ENCODE peak calls at places on chromosomes 3 and 15, in seven cellular contexts. One of them, this sample, is unnamed.

GRCh38 chr3:160885791-160886286 is 129.8 kb downstream of the PPM1L start:
- DNase-seq in activated CD4-positive, alpha-beta T cell treated with anti-CD3 and anti-CD28 coated beads for 24 hours: no peak
- DNase-seq in OCI-M1: peak
- DNase-seq in HTR-8/SVneo: no peak
- DNase-seq in K562: no peak
- DNase-seq in uterus: peak
- DNase-seq in Panc1: no peak
- DNase-seq in this sample: peak

GRCh38 chr3:16064660-16065414 is 109.6 kb upstream of the GALNT15 start:
- DNase-seq in activated CD4-positive, alpha-beta T cell treated with anti-CD3 and anti-CD28 coated beads for 24 hours: no peak
- DNase-seq in OCI-M1: peak
- DNase-seq in HTR-8/SVneo: no peak
- DNase-seq in K562: no peak
- DNase-seq in uterus: peak
- DNase-seq in Panc1: no peak
- DNase-seq in this sample: peak

GRCh38 chr3:30626443-30627181 is 20.2 kb downstream of the TGFBR2 start:
- DNase-seq in activated CD4-positive, alpha-beta T cell treated with anti-CD3 and anti-CD28 coated beads for 24 hours: no peak
- DNase-seq in OCI-M1: peak
- DNase-seq in HTR-8/SVneo: no peak
- DNase-seq in K562: no peak
- DNase-seq in uterus: no peak
- DNase-seq in Panc1: no peak
- DNase-seq in this sample: no peak

GRCh38 chr3:76078101-76078500 is 292.8 kb upstream of the ZNF717 start:
- DNase-seq in activated CD4-positive, alpha-beta T cell treated with anti-CD3 and anti-CD28 coated beads for 24 hours: no peak
- DNase-seq in OCI-M1: no peak
- DNase-seq in HTR-8/SVneo: no peak
- DNase-seq in K562: no peak
- DNase-seq in uterus: no peak
- DNase-seq in Panc1: no peak
- DNase-seq in this sample: no peak

GRCh38 chr15:47374222-47374621 is 343.1 kb upstream of the SEMA6D start:
- DNase-seq in activated CD4-positive, alpha-beta T cell treated with anti-CD3 and anti-CD28 coated beads for 24 hours: no peak
- DNase-seq in OCI-M1: peak
- DNase-seq in HTR-8/SVneo: no peak
- DNase-seq in K562: no peak
- DNase-seq in uterus: no peak
- DNase-seq in Panc1: no peak
- DNase-seq in this sample: no peak

GRCh38 chr3:154795582-154795981 is 284.5 kb upstream of the MME start:
- DNase-seq in activated CD4-positive, alpha-beta T cell treated with anti-CD3 and anti-CD28 coated beads for 24 hours: no peak
- DNase-seq in OCI-M1: peak
- DNase-seq in HTR-8/SVneo: peak
- DNase-seq in K562: no peak
- DNase-seq in uterus: no peak
- DNase-seq in Panc1: no peak
- DNase-seq in this sample: no peak

GRCh38 chr3:83928391-83928790 is 1030.4 kb upstream of the CADM2 start:
- DNase-seq in activated CD4-positive, alpha-beta T cell treated with anti-CD3 and anti-CD28 coated beads for 24 hours: no peak
- DNase-seq in OCI-M1: peak
- DNase-seq in HTR-8/SVneo: no peak
- DNase-seq in K562: peak
- DNase-seq in uterus: no peak
- DNase-seq in Panc1: no peak
- DNase-seq in this sample: no peak

GRCh38 chr15:57751177-57751800 is 44.8 kb downstream of the POLR2M start:
- DNase-seq in activated CD4-positive, alpha-beta T cell treated with anti-CD3 and anti-CD28 coated beads for 24 hours: no peak
- DNase-seq in OCI-M1: peak
- DNase-seq in HTR-8/SVneo: peak
- DNase-seq in K562: no peak
- DNase-seq in uterus: no peak
- DNase-seq in Panc1: no peak
- DNase-seq in this sample: no peak

GRCh38 chr15:35117508-35118280 is 32.6 kb upstream of the NANOGP8 start:
- DNase-seq in activated CD4-positive, alpha-beta T cell treated with anti-CD3 and anti-CD28 coated beads for 24 hours: no peak
- DNase-seq in OCI-M1: no peak
- DNase-seq in HTR-8/SVneo: no peak
- DNase-seq in K562: no peak
- DNase-seq in uterus: no peak
- DNase-seq in Panc1: no peak
- DNase-seq in this sample: no peak

GRCh38 chr3:87260270-87260669 is 16.1 kb downstream of the POU1F1 start:
- DNase-seq in activated CD4-positive, alpha-beta T cell treated with anti-CD3 and anti-CD28 coated beads for 24 hours: peak
- DNase-seq in OCI-M1: peak
- DNase-seq in HTR-8/SVneo: peak
- DNase-seq in K562: peak
- DNase-seq in uterus: peak
- DNase-seq in Panc1: peak
- DNase-seq in this sample: no peak

GRCh38 chr3:135760581-135760980 is 204.9 kb upstream of the PPP2R3A start:
- DNase-seq in activated CD4-positive, alpha-beta T cell treated with anti-CD3 and anti-CD28 coated beads for 24 hours: no peak
- DNase-seq in OCI-M1: no peak
- DNase-seq in HTR-8/SVneo: no peak
- DNase-seq in K562: no peak
- DNase-seq in uterus: no peak
- DNase-seq in Panc1: no peak
- DNase-seq in this sample: no peak

GRCh38 chr3:60989893-60990740 is 261.1 kb downstream of the FHIT start:
- DNase-seq in activated CD4-positive, alpha-beta T cell treated with anti-CD3 and anti-CD28 coated beads for 24 hours: no peak
- DNase-seq in OCI-M1: peak
- DNase-seq in HTR-8/SVneo: no peak
- DNase-seq in K562: no peak
- DNase-seq in uterus: no peak
- DNase-seq in Panc1: no peak
- DNase-seq in this sample: no peak

GRCh38 chr15:48177383-48177874 is 666 bp downstream of the MYEF2 start:
- DNase-seq in activated CD4-positive, alpha-beta T cell treated with anti-CD3 and anti-CD28 coated beads for 24 hours: no peak
- DNase-seq in OCI-M1: no peak
- DNase-seq in HTR-8/SVneo: peak
- DNase-seq in K562: no peak
- DNase-seq in uterus: no peak
- DNase-seq in Panc1: no peak
- DNase-seq in this sample: no peak

GRCh38 chr3:11653298-11654055 is 9.8 kb upstream of the VGLL4 start:
- DNase-seq in activated CD4-positive, alpha-beta T cell treated with anti-CD3 and anti-CD28 coated beads for 24 hours: no peak
- DNase-seq in OCI-M1: no peak
- DNase-seq in HTR-8/SVneo: no peak
- DNase-seq in K562: no peak
- DNase-seq in uterus: no peak
- DNase-seq in Panc1: no peak
- DNase-seq in this sample: no peak

GRCh38 chr3:181239456-181239855 is 249.9 kb upstream of the DNAJC19 start:
- DNase-seq in activated CD4-positive, alpha-beta T cell treated with anti-CD3 and anti-CD28 coated beads for 24 hours: no peak
- DNase-seq in OCI-M1: no peak
- DNase-seq in HTR-8/SVneo: no peak
- DNase-seq in K562: no peak
- DNase-seq in uterus: no peak
- DNase-seq in Panc1: no peak
- DNase-seq in this sample: no peak

GRCh38 chr3:175215833-175216232 is 356.7 kb downstream of the NAALADL2 start:
- DNase-seq in activated CD4-positive, alpha-beta T cell treated with anti-CD3 and anti-CD28 coated beads for 24 hours: no peak
- DNase-seq in OCI-M1: no peak
- DNase-seq in HTR-8/SVneo: no peak
- DNase-seq in K562: no peak
- DNase-seq in uterus: no peak
- DNase-seq in Panc1: no peak
- DNase-seq in this sample: no peak

GRCh38 chr3:16181361-16181760 is 6.9 kb downstream of the GALNT15 start:
- DNase-seq in activated CD4-positive, alpha-beta T cell treated with anti-CD3 and anti-CD28 coated beads for 24 hours: no peak
- DNase-seq in OCI-M1: no peak
- DNase-seq in HTR-8/SVneo: no peak
- DNase-seq in K562: no peak
- DNase-seq in uterus: peak
- DNase-seq in Panc1: no peak
- DNase-seq in this sample: peak

GRCh38 chr15:31215490-31216209 is 111.0 kb upstream of the KLF13 start:
- DNase-seq in activated CD4-positive, alpha-beta T cell treated with anti-CD3 and anti-CD28 coated beads for 24 hours: peak
- DNase-seq in OCI-M1: peak
- DNase-seq in HTR-8/SVneo: peak
- DNase-seq in K562: peak
- DNase-seq in uterus: peak
- DNase-seq in Panc1: no peak
- DNase-seq in this sample: peak

This sample was measured in gastrocnemius medialis.